ENCODE peak calls at places on chromosomes 6 and 20, in five cellular contexts. N, U, E, B and A are unnamed samples.

GRCh38 chr6:46565531-46565930 is 74.3 kb upstream of the RCAN2 start:
- DNase-seq in U (no peak), B (no peak), E (no peak), N (no peak), A (no peak)

GRCh38 chr6:42790549-42791181 is 8.8 kb downstream of the BICRAL start:
- DNase-seq in B (peak; percentile 60), U (no peak), E (no peak), N (no peak), A (peak; percentile 85)

GRCh38 chr6:154319231-154319858 is 37.3 kb downstream of the IPCEF1 start:
- DNase-seq in U (peak; percentile 61), E (no peak), N (peak; percentile 88), B (no peak), A (no peak)

GRCh38 chr20:53216856-53217576 is 244.9 kb downstream of the TSHZ2 start:
- DNase-seq in U (peak; percentile 28), N (no peak), B (peak; percentile 89), E (peak; percentile 47), A (peak; percentile 73)

GRCh38 chr20:15818651-15819071 is 754.6 kb downstream of the KIF16B start:
- DNase-seq in B (no peak), N (no peak), U (no peak), E (no peak), A (peak; percentile 91)

GRCh38 chr6:98835149-98836024 is 1.0 kb downstream of the POU3F2 start:
- DNase-seq in E (peak; percentile 54), U (no peak), B (peak; percentile 73), N (no peak), A (peak; percentile 48)

GRCh38 chr6:135600086-135600702 is 102.7 kb upstream of the AHI1 start:
- DNase-seq in B (no peak), N (no peak), E (no peak), U (no peak), A (no peak)

GRCh38 chr20:38782275-38782674 is 23.2 kb upstream of the PPP1R16B start:
- DNase-seq in U (no peak), E (no peak), B (no peak), N (no peak), A (no peak)

GRCh38 chr6:69917834-69918233 is 51.5 kb downstream of the COL19A1 start:
- DNase-seq in B (no peak), E (no peak), U (peak; percentile 81), N (peak; percentile 77), A (peak; percentile 37)

GRCh38 chr6:21949211-21949801 is 347.5 kb downstream of the PRL start:
- DNase-seq in E (no peak), N (peak; percentile 62), B (no peak), U (peak; percentile 68), A (no peak)

GRCh38 chr20:51116765-51117686 is 94.1 kb upstream of the KCNG1 start:
- DNase-seq in E (no peak), B (no peak), N (peak; percentile 60), U (no peak), A (no peak)

GRCh38 chr20:41889871-41890224 is 271.7 kb upstream of the CHD6 start:
- DNase-seq in E (no peak), U (no peak), N (no peak), B (no peak), A (peak; percentile 39)

GRCh38 chr20:48722002-48722731 is 105.6 kb downstream of the PREX1 start:
- DNase-seq in E (no peak), U (peak; percentile 46), N (peak; percentile 32), B (no peak), A (no peak)

GRCh38 chr6:108651781-108652227 is 91.1 kb downstream of the FOXO3 start:
- DNase-seq in U (peak; percentile 39), E (no peak), B (no peak), N (peak; percentile 92), A (no peak)

GRCh38 chr6:21467091-21467490 is 126.5 kb upstream of the SOX4 start:
- DNase-seq in E (no peak), U (no peak), N (no peak), B (no peak), A (no peak)

GRCh38 chr20:50865591-50865990 is 65.6 kb downstream of the ADNP start:
- DNase-seq in B (no peak), U (no peak), N (no peak), E (no peak), A (no peak)

GRCh38 chr20:55540013-55540412 is 465.3 kb downstream of the CBLN4 start:
- DNase-seq in E (no peak), U (no peak), B (no peak), N (no peak), A (no peak)
- H2BK15ac ChIP-seq in E (no peak overlapping the region), U (no peak overlapping the region), B (no peak overlapping the region), N (no peak overlapping the region), A (no peak overlapping the region)

GRCh38 chr20:40435146-40435545 is 253.9 kb downstream of the MAFB start:
- DNase-seq in N (no peak), U (no peak), E (no peak), B (no peak), A (no peak)

GRCh38 chr20:40433341-40433861 is 255.6 kb downstream of the MAFB start:
- DNase-seq in E (no peak), U (no peak), N (no peak), B (no peak), A (no peak)

GRCh38 chr20:40431112-40431511 is 257.9 kb downstream of the MAFB start:
- DNase-seq in U (no peak), E (no peak), B (no peak), N (no peak), A (no peak)

GRCh38 chr20:40431611-40432010 is 257.4 kb downstream of the MAFB start:
- DNase-seq in N (no peak), B (no peak), U (no peak), E (no peak), A (peak; percentile 59)

DNA sequence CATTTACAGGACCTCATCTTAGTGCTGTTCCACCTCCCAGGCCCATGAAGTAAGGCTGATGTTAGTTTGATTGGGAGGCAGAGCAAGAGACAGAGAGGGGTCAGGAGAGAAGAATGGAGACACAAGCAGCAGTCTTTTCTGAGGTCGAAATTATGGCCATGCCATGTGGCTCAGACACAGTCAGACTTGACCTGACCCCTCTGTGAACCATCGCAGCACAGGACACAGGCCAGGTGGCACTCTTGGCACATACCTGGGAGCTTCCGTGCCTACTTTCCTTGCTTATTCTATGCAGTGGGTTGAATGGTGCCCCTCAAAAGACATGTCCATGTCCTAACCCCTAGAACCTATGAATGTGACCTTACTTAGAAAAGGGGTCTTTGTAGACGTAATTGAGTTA is 254.9 kb downstream of the MAFB start:
- DNase-seq in U (no peak), E (no peak), N (no peak), B (no peak), A (no peak)
- H2BK120ac ChIP-seq in U (no peak overlapping the region), E (no peak overlapping the region), N (no peak overlapping the region), B (no peak overlapping the region), A (no peak overlapping the region)

GRCh38 chr6:34986845-34987246 is 97.8 kb downstream of the ANKS1A start:
- DNase-seq in B (peak; percentile 74), U (peak; percentile 82), N (peak; percentile 84), E (peak; percentile 83), A (peak; percentile 93)
- H2BK15ac ChIP-seq in B (no peak overlapping the region), U (no peak overlapping the region), N (no peak overlapping the region), E (no peak overlapping the region), A (no peak overlapping the region)

GRCh38 chr6:10545482-10545881 is 24.3 kb downstream of the GCNT2 start:
- DNase-seq in N (no peak), U (no peak), B (no peak), E (no peak), A (no peak)

GRCh38 chr6:10540073-10540746 is 19.1 kb downstream of the GCNT2 start:
- DNase-seq in B (no peak), N (no peak), U (no peak), E (no peak), A (no peak)

GRCh38 chr6:10542135-10542689 is 21.1 kb downstream of the GCNT2 start:
- DNase-seq in N (no peak), E (no peak), U (no peak), B (no peak), A (no peak)

GRCh38 chr6:10541591-10541990 is 20.4 kb downstream of the GCNT2 start:
- DNase-seq in N (no peak), E (no peak), B (no peak), U (no peak), A (peak; percentile 79)

GRCh38 chr6:10543488-10543887 is 22.3 kb downstream of the GCNT2 start:
- DNase-seq in N (no peak), E (no peak), B (no peak), U (no peak), A (no peak)
- H2BK120ac ChIP-seq in N (no peak overlapping the region), E (no peak overlapping the region), B (no peak overlapping the region), U (no peak overlapping the region), A (no peak overlapping the region)

GRCh38 chr6:41655706-41656668 is 17.7 kb downstream of the MDFI start:
- DNase-seq in B (no peak), U (peak; percentile 72), E (no peak), N (peak; percentile 64), A (peak; percentile 55)
- H2BK15ac ChIP-seq in B (no peak overlapping the region), U (no peak overlapping the region), E (peak overlapping the region; percentile 75), N (no peak overlapping the region), A (no peak overlapping the region)

DNA sequence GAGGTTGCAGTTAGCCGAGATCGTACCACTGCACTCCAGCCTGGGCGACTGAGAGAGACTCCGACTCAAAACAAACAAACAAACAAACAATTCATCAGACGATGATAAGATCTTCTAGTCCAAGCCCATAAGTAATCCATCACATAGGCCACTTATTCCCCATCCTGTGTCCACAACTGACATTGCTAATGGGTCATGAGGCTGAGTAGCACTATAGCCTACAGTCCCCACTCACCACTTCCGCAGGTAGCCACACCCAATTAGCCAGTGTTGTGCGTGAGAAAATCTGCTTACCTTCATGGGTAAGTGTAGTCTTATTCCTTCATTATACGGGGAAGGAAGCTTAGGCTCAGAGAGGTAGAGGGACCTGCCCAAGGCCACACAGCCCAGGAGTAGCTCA is 13.1 kb downstream of the JPH2 start:
- DNase-seq in U (no peak), E (no peak), B (no peak), N (no peak), A (no peak)
- H2BK120ac ChIP-seq in U (no peak overlapping the region), E (no peak overlapping the region), B (no peak overlapping the region), N (no peak overlapping the region), A (no peak overlapping the region)

GRCh38 chr20:8720089-8720488 is 348.8 kb upstream of the PLCB4 start:
- DNase-seq in B (no peak), N (no peak), U (no peak), E (no peak), A (no peak)

GRCh38 chr20:8718214-8718613 is 350.7 kb upstream of the PLCB4 start:
- DNase-seq in E (no peak), U (no peak), N (no peak), B (no peak), A (no peak)

GRCh38 chr20:8723296-8723695 is 345.6 kb upstream of the PLCB4 start:
- DNase-seq in N (no peak), U (no peak), B (no peak), E (no peak), A (no peak)

GRCh38 chr20:8722277-8722928 is 346.5 kb upstream of the PLCB4 start:
- DNase-seq in E (peak; percentile 57), N (peak; percentile 77), B (no peak), U (peak; percentile 77), A (peak; percentile 76)

GRCh38 chr20:8721098-8721497 is 347.8 kb upstream of the PLCB4 start:
- DNase-seq in U (peak; percentile 62), B (peak; percentile 41), E (peak; percentile 41), N (peak; percentile 67), A (peak; percentile 68)
- H2BK15ac ChIP-seq in U (no peak overlapping the region), B (no peak overlapping the region), E (no peak overlapping the region), N (no peak overlapping the region), A (no peak overlapping the region)